ENCODE peak calls at places on chromosomes 7 and 10, in eight cellular contexts. One of them, this sample, is unnamed.

GRCh38 chr10:86868353-86868752 is 89.1 kb downstream of the MMRN2 start:
- DNase-seq in HCT116: no peak
- DNase-seq in WERI-Rb-1: peak; percentile 80
- DNase-seq in CD8-positive, alpha-beta T cell: no peak
- DNase-seq in IMR-90: peak; percentile 47
- DNase-seq in heart right ventricle: peak; percentile 65
- DNase-seq in prostate gland: no peak
- DNase-seq in uterus: no peak
- DNase-seq in this sample: peak; percentile 64

GRCh38 chr10:110725809-110726641 is 81.9 kb downstream of the RBM20 start:
- DNase-seq in CD8-positive, alpha-beta T cell: no peak
- DNase-seq in heart right ventricle: no peak
- DNase-seq in WERI-Rb-1: peak; percentile 46
- DNase-seq in IMR-90: peak; percentile 37
- DNase-seq in HCT116: no peak
- DNase-seq in uterus: no peak
- DNase-seq in prostate gland: no peak
- DNase-seq in this sample: no peak

GRCh38 chr7:28477041-28477442 is 64.7 kb downstream of the CREB5 start:
- DNase-seq in uterus: no peak
- DNase-seq in heart right ventricle: no peak
- DNase-seq in IMR-90: no peak
- DNase-seq in prostate gland: no peak
- DNase-seq in HCT116: no peak
- DNase-seq in WERI-Rb-1: no peak
- DNase-seq in CD8-positive, alpha-beta T cell: no peak
- DNase-seq in this sample: no peak

GRCh38 chr10:94010886-94011285 is 17.2 kb downstream of the PLCE1 start:
- DNase-seq in uterus: no peak
- DNase-seq in heart right ventricle: no peak
- DNase-seq in IMR-90: no peak
- DNase-seq in CD8-positive, alpha-beta T cell: no peak
- DNase-seq in prostate gland: no peak
- DNase-seq in HCT116: no peak
- DNase-seq in WERI-Rb-1: no peak
- DNase-seq in this sample: no peak

GRCh38 chr7:47148541-47149207 is 433.2 kb downstream of the TNS3 start:
- DNase-seq in HCT116: no peak
- DNase-seq in prostate gland: no peak
- DNase-seq in heart right ventricle: no peak
- DNase-seq in CD8-positive, alpha-beta T cell: no peak
- DNase-seq in WERI-Rb-1: no peak
- DNase-seq in IMR-90: peak; percentile 53
- DNase-seq in uterus: no peak
- DNase-seq in this sample: no peak

GRCh38 chr10:100562008-100562672 is 26.4 kb downstream of the HIF1AN start:
- DNase-seq in CD8-positive, alpha-beta T cell: peak; percentile 70
- DNase-seq in HCT116: peak; percentile 74
- DNase-seq in uterus: peak; percentile 29
- DNase-seq in heart right ventricle: peak; percentile 17
- DNase-seq in WERI-Rb-1: peak; percentile 85
- DNase-seq in prostate gland: peak; percentile 47
- DNase-seq in IMR-90: peak; percentile 55
- DNase-seq in this sample: peak; percentile 53

GRCh38 chr7:135718219-135718618 is 9.8 kb downstream of the SLC13A4 start:
- DNase-seq in prostate gland: no peak
- DNase-seq in CD8-positive, alpha-beta T cell: no peak
- DNase-seq in IMR-90: no peak
- DNase-seq in heart right ventricle: no peak
- DNase-seq in HCT116: no peak
- DNase-seq in uterus: no peak
- DNase-seq in WERI-Rb-1: no peak
- DNase-seq in this sample: no peak

GRCh38 chr7:1567893-1568292 is 1.9 kb downstream of the PSMG3 start:
- DNase-seq in heart right ventricle: no peak
- DNase-seq in HCT116: no peak
- DNase-seq in prostate gland: no peak
- DNase-seq in CD8-positive, alpha-beta T cell: no peak
- DNase-seq in IMR-90: peak; percentile 95
- DNase-seq in WERI-Rb-1: no peak
- DNase-seq in uterus: no peak
- DNase-seq in this sample: peak; percentile 90

GRCh38 chr10:71848325-71849277 is 2.5 kb downstream of the PSAP start:
- DNase-seq in HCT116: no peak
- DNase-seq in CD8-positive, alpha-beta T cell: no peak
- DNase-seq in heart right ventricle: no peak
- DNase-seq in prostate gland: no peak
- DNase-seq in WERI-Rb-1: no peak
- DNase-seq in uterus: no peak
- DNase-seq in IMR-90: peak; percentile 51
- DNase-seq in this sample: peak; percentile 49

GRCh38 chr10:47335906-47336305 is 12.3 kb upstream of the RBP3 start:
- DNase-seq in uterus: no peak
- DNase-seq in WERI-Rb-1: no peak
- DNase-seq in prostate gland: no peak
- DNase-seq in heart right ventricle: no peak
- DNase-seq in IMR-90: no peak
- DNase-seq in HCT116: no peak
- DNase-seq in CD8-positive, alpha-beta T cell: no peak
- DNase-seq in this sample: no peak

GRCh38 chr7:64892116-64892515 is 11.0 kb upstream of the ZNF273 start:
- DNase-seq in heart right ventricle: no peak
- DNase-seq in HCT116: no peak
- DNase-seq in IMR-90: no peak
- DNase-seq in CD8-positive, alpha-beta T cell: no peak
- DNase-seq in WERI-Rb-1: no peak
- DNase-seq in uterus: no peak
- DNase-seq in prostate gland: no peak
- DNase-seq in this sample: no peak

GRCh38 chr10:17734432-17735110 is 17.4 kb upstream of the TMEM236 start:
- DNase-seq in IMR-90: no peak
- DNase-seq in uterus: no peak
- DNase-seq in HCT116: no peak
- DNase-seq in CD8-positive, alpha-beta T cell: no peak
- DNase-seq in heart right ventricle: no peak
- DNase-seq in WERI-Rb-1: no peak
- DNase-seq in prostate gland: no peak
- DNase-seq in this sample: no peak

GRCh38 chr10:128070721-128071416 is 55.4 kb downstream of the MKI67 start:
- DNase-seq in WERI-Rb-1: no peak
- DNase-seq in IMR-90: no peak
- DNase-seq in CD8-positive, alpha-beta T cell: no peak
- DNase-seq in HCT116: no peak
- DNase-seq in uterus: no peak
- DNase-seq in prostate gland: no peak
- DNase-seq in heart right ventricle: no peak
- DNase-seq in this sample: no peak

GRCh38 chr10:60205741-60206140 is 183.9 kb downstream of the ANK3 start:
- DNase-seq in heart right ventricle: no peak
- DNase-seq in prostate gland: no peak
- DNase-seq in WERI-Rb-1: no peak
- DNase-seq in HCT116: no peak
- DNase-seq in uterus: no peak
- DNase-seq in CD8-positive, alpha-beta T cell: no peak
- DNase-seq in IMR-90: no peak
- DNase-seq in this sample: no peak

GRCh38 chr7:55375237-55375636 is 10.1 kb downstream of the LANCL2 start:
- DNase-seq in CD8-positive, alpha-beta T cell: no peak
- DNase-seq in WERI-Rb-1: no peak
- DNase-seq in HCT116: no peak
- DNase-seq in IMR-90: no peak
- DNase-seq in prostate gland: no peak
- DNase-seq in uterus: no peak
- DNase-seq in heart right ventricle: no peak
- DNase-seq in this sample: no peak

GRCh38 chr7:55369427-55369826 is 4.3 kb downstream of the LANCL2 start:
- DNase-seq in HCT116: no peak
- DNase-seq in IMR-90: peak; percentile 95
- DNase-seq in CD8-positive, alpha-beta T cell: no peak
- DNase-seq in WERI-Rb-1: no peak
- DNase-seq in heart right ventricle: no peak
- DNase-seq in prostate gland: no peak
- DNase-seq in uterus: no peak
- DNase-seq in this sample: peak; percentile 89

GRCh38 chr7:55377162-55377810 is 12.1 kb downstream of the LANCL2 start:
- DNase-seq in prostate gland: no peak
- DNase-seq in heart right ventricle: no peak
- DNase-seq in WERI-Rb-1: no peak
- DNase-seq in CD8-positive, alpha-beta T cell: no peak
- DNase-seq in uterus: no peak
- DNase-seq in IMR-90: no peak
- DNase-seq in HCT116: no peak
- DNase-seq in this sample: no peak

GRCh38 chr7:55370001-55370400 is 4.9 kb downstream of the LANCL2 start:
- DNase-seq in IMR-90: peak; percentile 29
- DNase-seq in CD8-positive, alpha-beta T cell: no peak
- DNase-seq in WERI-Rb-1: no peak
- DNase-seq in prostate gland: no peak
- DNase-seq in HCT116: no peak
- DNase-seq in uterus: no peak
- DNase-seq in heart right ventricle: no peak
- DNase-seq in this sample: peak; percentile 7

GRCh38 chr7:55374213-55374612 is 9.1 kb downstream of the LANCL2 start:
- DNase-seq in IMR-90: no peak
- DNase-seq in uterus: no peak
- DNase-seq in CD8-positive, alpha-beta T cell: no peak
- DNase-seq in heart right ventricle: no peak
- DNase-seq in WERI-Rb-1: no peak
- DNase-seq in prostate gland: no peak
- DNase-seq in HCT116: no peak
- DNase-seq in this sample: no peak
- H3K4me3 ChIP-seq in IMR-90: no peak overlapping the region
- H3K4me3 ChIP-seq in uterus: no peak overlapping the region
- H3K4me3 ChIP-seq in CD8-positive, alpha-beta T cell: no peak overlapping the region
- H3K4me3 ChIP-seq in heart right ventricle: no peak overlapping the region
- H3K4me3 ChIP-seq in WERI-Rb-1: no peak overlapping the region
- H3K4me3 ChIP-seq in prostate gland: no peak overlapping the region
- H3K4me3 ChIP-seq in HCT116: no peak overlapping the region
- H3K4me3 ChIP-seq in this sample: no peak overlapping the region

GRCh38 chr10:15149042-15149771 is 19.3 kb downstream of the NMT2 start:
- DNase-seq in CD8-positive, alpha-beta T cell: no peak
- DNase-seq in prostate gland: no peak
- DNase-seq in IMR-90: no peak
- DNase-seq in uterus: no peak
- DNase-seq in HCT116: no peak
- DNase-seq in heart right ventricle: no peak
- DNase-seq in WERI-Rb-1: no peak
- DNase-seq in this sample: no peak

GRCh38 chr10:15144788-15145187 is 23.7 kb downstream of the NMT2 start:
- DNase-seq in CD8-positive, alpha-beta T cell: no peak
- DNase-seq in HCT116: no peak
- DNase-seq in prostate gland: no peak
- DNase-seq in IMR-90: peak; percentile 86
- DNase-seq in heart right ventricle: no peak
- DNase-seq in uterus: no peak
- DNase-seq in WERI-Rb-1: no peak
- DNase-seq in this sample: peak; percentile 34

GRCh38 chr10:15147594-15148392 is 20.7 kb downstream of the NMT2 start:
- DNase-seq in heart right ventricle: no peak
- DNase-seq in WERI-Rb-1: no peak
- DNase-seq in IMR-90: no peak
- DNase-seq in CD8-positive, alpha-beta T cell: no peak
- DNase-seq in HCT116: no peak
- DNase-seq in uterus: no peak
- DNase-seq in prostate gland: no peak
- DNase-seq in this sample: no peak

GRCh38 chr10:15150563-15150962 is 17.9 kb downstream of the NMT2 start:
- DNase-seq in WERI-Rb-1: no peak
- DNase-seq in prostate gland: no peak
- DNase-seq in heart right ventricle: no peak
- DNase-seq in CD8-positive, alpha-beta T cell: no peak
- DNase-seq in uterus: no peak
- DNase-seq in IMR-90: no peak
- DNase-seq in HCT116: no peak
- DNase-seq in this sample: no peak

GRCh38 chr10:15146366-15146765 is 22.1 kb downstream of the NMT2 start:
- DNase-seq in WERI-Rb-1: no peak
- DNase-seq in CD8-positive, alpha-beta T cell: no peak
- DNase-seq in uterus: no peak
- DNase-seq in heart right ventricle: no peak
- DNase-seq in IMR-90: no peak
- DNase-seq in HCT116: no peak
- DNase-seq in prostate gland: no peak
- DNase-seq in this sample: no peak
- TF ChIP-seq CTCF in WERI-Rb-1: no peak
- TF ChIP-seq CTCF in CD8-positive, alpha-beta T cell: no peak
- TF ChIP-seq CTCF in uterus: no peak
- TF ChIP-seq CTCF in heart right ventricle: no peak
- TF ChIP-seq CTCF in IMR-90: no peak
- TF ChIP-seq CTCF in HCT116: no peak
- TF ChIP-seq CTCF in prostate gland: no peak
- TF ChIP-seq CTCF in this sample: no peak

DNA sequence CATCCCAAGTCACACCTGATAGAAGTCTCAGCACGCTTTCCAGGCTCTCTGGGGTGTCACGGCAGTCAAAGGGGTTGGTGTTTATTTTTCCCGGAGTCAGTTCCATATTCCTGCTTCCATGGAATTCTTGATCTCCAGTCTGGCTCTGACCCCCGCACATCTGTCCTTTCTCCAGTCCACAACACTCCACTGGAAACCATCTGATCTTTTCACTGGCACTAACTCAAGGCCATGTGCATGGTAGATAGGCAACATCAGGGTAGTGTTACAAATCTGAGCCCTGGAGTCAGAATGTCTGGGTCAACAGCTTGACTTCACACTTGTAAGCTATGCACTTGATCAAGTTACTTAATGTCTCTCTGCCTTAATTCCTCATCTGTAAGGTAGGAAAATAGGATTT is 176.2 kb downstream of the WDR11 start:
- DNase-seq in WERI-Rb-1: peak; percentile 21
- DNase-seq in CD8-positive, alpha-beta T cell: no peak
- DNase-seq in HCT116: no peak
- DNase-seq in prostate gland: no peak
- DNase-seq in heart right ventricle: no peak
- DNase-seq in IMR-90: no peak
- DNase-seq in uterus: no peak
- DNase-seq in this sample: no peak
- H3K4me3 ChIP-seq in WERI-Rb-1: no peak overlapping the region
- H3K4me3 ChIP-seq in CD8-positive, alpha-beta T cell: no peak overlapping the region
- H3K4me3 ChIP-seq in HCT116: no peak overlapping the region
- H3K4me3 ChIP-seq in prostate gland: no peak overlapping the region
- H3K4me3 ChIP-seq in heart right ventricle: no peak overlapping the region
- H3K4me3 ChIP-seq in IMR-90: no peak overlapping the region
- H3K4me3 ChIP-seq in uterus: no peak overlapping the region
- H3K4me3 ChIP-seq in this sample: no peak overlapping the region

DNA sequence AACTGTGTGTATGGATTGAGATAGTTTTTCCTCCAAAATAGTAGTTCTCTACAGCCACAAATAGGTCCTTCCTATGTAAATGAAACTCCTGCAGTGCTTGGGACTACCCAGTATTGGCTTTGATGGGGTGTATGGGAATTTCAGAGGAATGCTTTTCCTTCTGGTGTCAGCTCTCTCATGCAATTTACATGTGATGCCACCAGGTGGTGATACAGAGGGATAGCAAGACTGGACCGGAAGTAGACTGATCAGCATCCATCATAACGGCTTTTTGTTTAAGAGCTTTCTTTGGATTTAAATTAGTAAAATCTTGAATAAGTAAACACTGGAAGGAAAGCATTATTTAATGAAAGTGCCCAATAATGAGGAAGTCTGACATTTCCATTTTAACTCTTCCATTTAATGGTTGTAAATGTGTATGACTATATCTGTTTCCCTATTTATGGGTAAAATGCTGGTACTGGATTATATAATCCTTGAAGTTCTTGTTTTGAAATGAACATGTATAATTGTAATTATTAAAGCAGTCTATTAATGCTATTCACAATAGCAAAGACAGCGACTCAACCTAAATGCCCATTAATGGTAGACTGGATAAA is 22.7 kb downstream of the DYNC1I1 start:
- DNase-seq in HCT116: peak; percentile 43
- DNase-seq in WERI-Rb-1: peak; percentile 26
- DNase-seq in heart right ventricle: no peak
- DNase-seq in prostate gland: no peak
- DNase-seq in CD8-positive, alpha-beta T cell: no peak
- DNase-seq in uterus: no peak
- DNase-seq in IMR-90: peak; percentile 30
- DNase-seq in this sample: peak; percentile 13
- TF ChIP-seq CTCF in HCT116: peak; percentile 34
- TF ChIP-seq CTCF in WERI-Rb-1: peak; percentile 56
- TF ChIP-seq CTCF in heart right ventricle: no peak
- TF ChIP-seq CTCF in prostate gland: no peak
- TF ChIP-seq CTCF in CD8-positive, alpha-beta T cell: no peak
- TF ChIP-seq CTCF in uterus: no peak
- TF ChIP-seq CTCF in IMR-90: peak; percentile 36
- TF ChIP-seq CTCF in this sample: peak; percentile 60

This sample was measured in astrocyte of the spinal cord.